ENCODE peak calls at places on chromosome 18, in six cellular contexts. One of them, this sample, is unnamed. For H3K27me3, the result is how much of the 10 kb centered on the place peaks cover.

GRCh38 chr18:26637324-26637723 is 89.0 kb upstream of the KCTD1 start:
- DNase-seq in GM23248: no peak
- DNase-seq in astrocyte: no peak
- DNase-seq in psoas muscle: no peak
- DNase-seq in effector memory CD4-positive, alpha-beta T cell: no peak
- DNase-seq in PC-9: no peak
- DNase-seq in this sample: no peak

GRCh38 chr18:42078711-42079110 is 123.7 kb downstream of the PIK3C3 start:
- DNase-seq in astrocyte: peak
- DNase-seq in psoas muscle: no peak
- DNase-seq in effector memory CD4-positive, alpha-beta T cell: no peak
- DNase-seq in GM23248: no peak
- DNase-seq in PC-9: no peak
- DNase-seq in this sample: no peak

GRCh38 chr18:26503382-26503781 is 45.0 kb downstream of the KCTD1 start:
- DNase-seq in effector memory CD4-positive, alpha-beta T cell: no peak
- DNase-seq in astrocyte: no peak
- DNase-seq in GM23248: no peak
- DNase-seq in psoas muscle: no peak
- DNase-seq in PC-9: no peak
- DNase-seq in this sample: no peak

GRCh38 chr18:35936951-35937350 is 35.5 kb upstream of the RMP24 start:
- DNase-seq in astrocyte: no peak
- DNase-seq in PC-9: no peak
- DNase-seq in effector memory CD4-positive, alpha-beta T cell: no peak
- DNase-seq in psoas muscle: no peak
- DNase-seq in GM23248: no peak
- DNase-seq in this sample: no peak

GRCh38 chr18:69948919-69949537 is 1.4 kb upstream of the CD226 start:
- DNase-seq in PC-9: no peak
- DNase-seq in GM23248: no peak
- DNase-seq in psoas muscle: no peak
- DNase-seq in effector memory CD4-positive, alpha-beta T cell: peak
- DNase-seq in astrocyte: no peak
- DNase-seq in this sample: no peak

GRCh38 chr18:56173542-56174220 is 464.7 kb downstream of the TXNL1 start:
- DNase-seq in psoas muscle: no peak
- DNase-seq in astrocyte: no peak
- DNase-seq in PC-9: no peak
- DNase-seq in effector memory CD4-positive, alpha-beta T cell: no peak
- DNase-seq in GM23248: no peak
- DNase-seq in this sample: no peak

GRCh38 chr18:7678801-7679200 is 111.7 kb downstream of the PTPRM start:
- DNase-seq in effector memory CD4-positive, alpha-beta T cell: no peak
- DNase-seq in GM23248: no peak
- DNase-seq in PC-9: no peak
- DNase-seq in psoas muscle: no peak
- DNase-seq in astrocyte: no peak
- DNase-seq in this sample: no peak

GRCh38 chr18:2948038-2948437 is 64.9 kb downstream of the LPIN2 start:
- DNase-seq in PC-9: no peak
- DNase-seq in GM23248: peak
- DNase-seq in psoas muscle: no peak
- DNase-seq in effector memory CD4-positive, alpha-beta T cell: no peak
- DNase-seq in astrocyte: peak
- DNase-seq in this sample: peak

GRCh38 chr18:41873730-41874129 is 81.3 kb upstream of the PIK3C3 start:
- DNase-seq in psoas muscle: no peak
- DNase-seq in GM23248: no peak
- DNase-seq in effector memory CD4-positive, alpha-beta T cell: no peak
- DNase-seq in PC-9: no peak
- DNase-seq in astrocyte: no peak
- DNase-seq in this sample: no peak

GRCh38 chr18:2390158-2390557 is 181.1 kb downstream of the METTL4 start:
- DNase-seq in GM23248: no peak
- DNase-seq in astrocyte: no peak
- DNase-seq in PC-9: no peak
- DNase-seq in effector memory CD4-positive, alpha-beta T cell: no peak
- DNase-seq in psoas muscle: no peak
- DNase-seq in this sample: no peak

GRCh38 chr18:54957987-54958386 is 1.3 kb downstream of the CCDC68 start:
- DNase-seq in GM23248: no peak
- DNase-seq in astrocyte: no peak
- DNase-seq in psoas muscle: no peak
- DNase-seq in effector memory CD4-positive, alpha-beta T cell: no peak
- DNase-seq in PC-9: peak
- DNase-seq in this sample: no peak

GRCh38 chr18:34001376-34001775 is 223.3 kb downstream of the NOL4 start:
- DNase-seq in PC-9: no peak
- DNase-seq in psoas muscle: no peak
- DNase-seq in astrocyte: no peak
- DNase-seq in effector memory CD4-positive, alpha-beta T cell: no peak
- DNase-seq in GM23248: no peak
- DNase-seq in this sample: no peak

GRCh38 chr18:78727057-78727739 is 252.4 kb upstream of the SALL3 start:
- DNase-seq in astrocyte: no peak
- DNase-seq in PC-9: no peak
- DNase-seq in effector memory CD4-positive, alpha-beta T cell: no peak
- DNase-seq in GM23248: no peak
- DNase-seq in psoas muscle: no peak
- DNase-seq in this sample: no peak
- H3K27me3 ChIP-seq in astrocyte: under half
- H3K27me3 ChIP-seq in PC-9: half or more
- H3K27me3 ChIP-seq in effector memory CD4-positive, alpha-beta T cell: under half
- H3K27me3 ChIP-seq in GM23248: under half
- H3K27me3 ChIP-seq in psoas muscle: under half
- H3K27me3 ChIP-seq in this sample: under half

GRCh38 chr18:59265246-59266018 is 7.8 kb downstream of the RAX start:
- DNase-seq in astrocyte: no peak
- DNase-seq in effector memory CD4-positive, alpha-beta T cell: no peak
- DNase-seq in PC-9: no peak
- DNase-seq in GM23248: peak
- DNase-seq in psoas muscle: no peak
- DNase-seq in this sample: no peak
- H3K4me3 ChIP-seq in astrocyte: peak
- H3K4me3 ChIP-seq in effector memory CD4-positive, alpha-beta T cell: peak
- H3K4me3 ChIP-seq in PC-9: no peak
- H3K4me3 ChIP-seq in GM23248: peak
- H3K4me3 ChIP-seq in psoas muscle: peak
- H3K4me3 ChIP-seq in this sample: no peak

DNA sequence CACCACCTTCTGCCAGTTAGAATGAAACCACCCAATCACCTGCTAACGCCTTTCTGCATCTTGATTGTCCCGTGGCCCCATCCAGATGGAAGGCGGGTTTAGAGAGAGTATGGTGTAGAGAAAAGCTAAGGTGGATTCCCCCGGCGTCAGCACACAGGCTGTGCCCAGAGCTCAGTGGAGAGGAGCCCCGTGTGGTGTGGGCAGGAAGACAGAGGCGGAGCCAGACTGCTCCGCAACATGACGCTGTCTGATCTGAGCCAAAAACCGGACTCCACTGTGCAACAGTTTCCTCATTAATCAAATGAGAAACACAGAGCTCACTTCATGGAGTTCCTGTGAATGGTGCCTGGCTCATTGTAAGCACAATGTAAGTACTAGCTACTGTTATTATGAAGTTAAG is 448.1 kb upstream of the SMIM21 start:
- DNase-seq in PC-9: no peak
- DNase-seq in GM23248: no peak
- DNase-seq in psoas muscle: no peak
- DNase-seq in effector memory CD4-positive, alpha-beta T cell: no peak
- DNase-seq in astrocyte: no peak
- DNase-seq in this sample: no peak
- H3K27me3 ChIP-seq in PC-9: half or more
- H3K27me3 ChIP-seq in GM23248: under half
- H3K27me3 ChIP-seq in psoas muscle: under half
- H3K27me3 ChIP-seq in effector memory CD4-positive, alpha-beta T cell: under half
- H3K27me3 ChIP-seq in astrocyte: under half
- H3K27me3 ChIP-seq in this sample: under half

GRCh38 chr18:45688113-45688512 is 35.9 kb upstream of the SLC14A1 start:
- DNase-seq in psoas muscle: no peak
- DNase-seq in PC-9: no peak
- DNase-seq in GM23248: peak
- DNase-seq in astrocyte: no peak
- DNase-seq in effector memory CD4-positive, alpha-beta T cell: no peak
- DNase-seq in this sample: no peak
- H3K4me3 ChIP-seq in psoas muscle: no peak
- H3K4me3 ChIP-seq in PC-9: no peak
- H3K4me3 ChIP-seq in GM23248: no peak
- H3K4me3 ChIP-seq in astrocyte: no peak
- H3K4me3 ChIP-seq in effector memory CD4-positive, alpha-beta T cell: peak
- H3K4me3 ChIP-seq in this sample: no peak

DNA sequence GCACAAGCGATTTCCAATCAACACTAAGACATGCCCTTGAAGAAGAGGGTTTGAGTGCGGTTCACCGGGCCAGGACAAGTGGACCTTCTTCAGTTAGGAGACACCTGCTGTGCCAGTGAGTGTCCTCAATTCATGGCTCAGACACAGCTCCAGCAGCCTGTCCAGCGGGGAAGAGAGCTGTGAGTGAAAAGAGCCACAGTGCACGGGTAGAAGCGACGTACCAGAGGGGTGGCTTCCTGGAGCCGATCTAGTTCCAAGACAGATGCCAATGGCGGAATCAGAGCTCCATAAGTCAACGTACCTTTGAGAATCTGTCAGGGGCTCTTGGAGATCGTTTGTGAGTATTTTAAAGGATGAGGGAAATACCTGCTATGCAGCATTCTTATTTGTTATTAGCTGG is 119.9 kb upstream of the SALL3 start:
- DNase-seq in GM23248: no peak
- DNase-seq in PC-9: no peak
- DNase-seq in psoas muscle: no peak
- DNase-seq in astrocyte: no peak
- DNase-seq in effector memory CD4-positive, alpha-beta T cell: no peak
- DNase-seq in this sample: no peak
- H3K27me3 ChIP-seq in GM23248: under half
- H3K27me3 ChIP-seq in PC-9: half or more
- H3K27me3 ChIP-seq in psoas muscle: under half
- H3K27me3 ChIP-seq in astrocyte: under half
- H3K27me3 ChIP-seq in effector memory CD4-positive, alpha-beta T cell: under half
- H3K27me3 ChIP-seq in this sample: under half

GRCh38 chr18:62964432-62964831 is 249.1 kb downstream of the PHLPP1 start:
- DNase-seq in astrocyte: no peak
- DNase-seq in GM23248: no peak
- DNase-seq in PC-9: no peak
- DNase-seq in psoas muscle: no peak
- DNase-seq in effector memory CD4-positive, alpha-beta T cell: no peak
- DNase-seq in this sample: no peak
- H3K4me3 ChIP-seq in astrocyte: no peak
- H3K4me3 ChIP-seq in GM23248: no peak
- H3K4me3 ChIP-seq in PC-9: no peak
- H3K4me3 ChIP-seq in psoas muscle: no peak
- H3K4me3 ChIP-seq in effector memory CD4-positive, alpha-beta T cell: no peak
- H3K4me3 ChIP-seq in this sample: no peak

GRCh38 chr18:76991021-76991688 is 141.4 kb downstream of the MBP start:
- DNase-seq in astrocyte: no peak
- DNase-seq in psoas muscle: no peak
- DNase-seq in PC-9: no peak
- DNase-seq in GM23248: no peak
- DNase-seq in effector memory CD4-positive, alpha-beta T cell: no peak
- DNase-seq in this sample: no peak
- H3K27me3 ChIP-seq in astrocyte: under half
- H3K27me3 ChIP-seq in psoas muscle: under half
- H3K27me3 ChIP-seq in PC-9: under half
- H3K27me3 ChIP-seq in GM23248: under half
- H3K27me3 ChIP-seq in effector memory CD4-positive, alpha-beta T cell: under half
- H3K27me3 ChIP-seq in this sample: under half